ENCODE peak calls at places on chromosomes 5 and 9, in seven cellular contexts. P is right atrium auricular region; S is GM23248; O is ovary; L is dorsolateral prefrontal cortex; Q is CD4-positive, alpha-beta T cell; J is cardiac muscle cell. K is an unnamed sample.

GRCh38 chr5:53303105-53303504 is 177.3 kb upstream of the FST start:
- DNase-seq in P (no peak), S (peak), O (no peak), L (no peak), Q (no peak), J (peak), K (no peak)

GRCh38 chr9:95336281-95336680 is 18.8 kb upstream of the FANCC start:
- DNase-seq in P (no peak), S (peak), O (no peak), L (no peak), Q (no peak), J (peak), K (no peak)

GRCh38 chr5:113343343-113343742 is 91.4 kb downstream of the TSSK1B start:
- DNase-seq in P (no peak), S (peak), O (no peak), L (no peak), Q (no peak), J (peak), K (no peak)

GRCh38 chr9:138062196-138062595 is 184.6 kb downstream of the CACNA1B start:
- DNase-seq in P (no peak), S (no peak), O (no peak), L (no peak), Q (no peak), J (no peak), K (no peak)

GRCh38 chr9:77846957-77847574 is 184.5 kb downstream of the GNAQ start:
- DNase-seq in P (no peak), S (no peak), O (no peak), L (no peak), Q (no peak), J (peak), K (no peak)

GRCh38 chr9:5438301-5439162 is 807 bp upstream of the PLGRKT start:
- DNase-seq in P (no peak), S (peak), O (no peak), L (no peak), Q (no peak), J (peak), K (no peak)

GRCh38 chr5:134374234-134374633 is 2.9 kb downstream of the UBE2B start:
- DNase-seq in P (no peak), S (no peak), O (no peak), L (no peak), Q (no peak), J (no peak), K (no peak)

GRCh38 chr5:100643473-100643872 is 108.3 kb downstream of the FAM174A start:
- DNase-seq in P (no peak), S (peak), O (no peak), L (no peak), Q (no peak), J (peak), K (no peak)

GRCh38 chr5:124528838-124529237 is 217.6 kb downstream of the ZNF608 start:
- DNase-seq in P (no peak), S (peak), O (no peak), L (no peak), Q (no peak), J (peak), K (no peak)

GRCh38 chr9:99822096-99822595 is 461 bp downstream of the NR4A3 start:
- DNase-seq in P (no peak), S (peak), O (no peak), L (no peak), Q (no peak), J (no peak), K (no peak)

GRCh38 chr9:99040911-99041582 is 63.9 kb upstream of the TGFBR1 start:
- DNase-seq in P (no peak), S (peak), O (no peak), L (no peak), Q (no peak), J (peak), K (peak)

GRCh38 chr9:121122450-121123032 is 47.8 kb downstream of the CNTRL start:
- DNase-seq in P (no peak), S (peak), O (no peak), L (no peak), Q (no peak), J (no peak), K (peak)

GRCh38 chr5:38800515-38800914 is 45.3 kb upstream of the OSMR start:
- DNase-seq in P (no peak), S (no peak), O (no peak), L (no peak), Q (no peak), J (no peak), K (no peak)

GRCh38 chr9:128689293-128689770 is 310 bp downstream of the SET start:
- DNase-seq in P (no peak), S (no peak), O (peak), L (peak), Q (no peak), J (no peak), K (no peak)

DNA sequence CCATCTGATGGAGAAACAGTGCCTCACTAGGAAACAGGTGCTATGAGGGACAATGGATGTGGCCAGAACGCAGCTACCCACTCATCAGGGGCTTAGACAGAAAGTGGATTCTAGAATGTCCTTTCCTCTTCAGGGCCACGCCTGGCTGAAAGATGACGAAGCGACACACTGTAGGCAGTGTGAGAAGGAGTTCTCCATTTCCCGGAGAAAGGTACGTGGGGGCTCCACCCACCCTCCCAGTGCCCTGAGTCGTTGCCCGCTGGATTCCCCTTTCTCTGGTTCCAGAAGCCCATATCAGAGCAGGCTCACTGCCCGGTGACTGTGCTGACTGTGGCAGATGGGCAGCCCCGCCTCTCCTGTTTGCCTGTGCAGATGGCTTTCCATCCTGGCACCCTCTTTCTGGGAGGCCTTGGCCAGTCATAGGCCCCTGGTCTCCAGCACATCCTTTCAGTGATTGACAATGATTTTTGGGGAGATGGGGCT is 16.0 kb downstream of the HNRNPH1 start:
- DNase-seq in P (no peak), S (peak), O (no peak), L (peak), Q (no peak), J (no peak), K (peak)
- H3K27ac ChIP-seq in P (peak), S (peak), O (no peak), L (peak), Q (no peak), J (peak), K (peak)

GRCh38 chr9:37758747-37759146 is 5.1 kb downstream of the TRMT10B start:
- DNase-seq in P (no peak), S (no peak), O (no peak), L (no peak), Q (no peak), J (no peak), K (no peak)

GRCh38 chr9:37761511-37761910 is 7.9 kb downstream of the TRMT10B start:
- DNase-seq in P (no peak), S (peak), O (no peak), L (no peak), Q (no peak), J (peak), K (no peak)

GRCh38 chr9:37760416-37761165 is 7.0 kb downstream of the TRMT10B start:
- DNase-seq in P (no peak), S (peak), O (no peak), L (no peak), Q (no peak), J (peak), K (no peak)
- H3K27ac ChIP-seq in P (no peak), S (peak), O (no peak), L (no peak), Q (no peak), J (no peak), K (no peak)

DNA sequence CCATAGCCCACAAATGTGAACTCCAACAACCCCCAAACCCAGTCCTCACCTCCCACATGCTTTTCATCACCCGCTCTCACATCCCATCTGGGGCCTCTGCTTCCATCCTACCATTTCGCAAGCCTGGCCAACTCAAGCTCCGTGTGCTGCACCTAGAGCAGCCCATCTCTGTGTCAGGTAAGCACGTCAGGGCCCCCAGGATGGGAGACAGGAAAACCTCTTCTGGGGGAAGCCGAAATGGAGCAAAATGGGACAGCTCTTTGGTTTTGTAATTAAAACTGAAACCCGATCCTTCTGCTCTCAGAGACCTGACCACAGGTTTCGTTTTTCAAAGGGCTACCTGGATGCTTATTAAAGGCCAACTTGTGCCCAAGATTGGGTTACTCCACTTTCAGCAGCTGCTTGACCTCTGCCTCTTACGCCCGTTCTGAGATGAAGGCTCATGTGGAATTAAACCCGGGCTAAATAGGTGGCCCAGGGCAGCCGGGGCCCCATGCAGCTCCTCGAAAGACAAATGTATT is 287.7 kb downstream of the SLIT3 start:
- DNase-seq in P (no peak), S (no peak), O (no peak), L (no peak), Q (no peak), J (no peak), K (no peak)
- H3K27ac ChIP-seq in P (no peak), S (no peak), O (no peak), L (no peak), Q (no peak), J (peak), K (peak)

GRCh38 chr9:22415941-22416691 is 30.5 kb upstream of the DMRTA1 start:
- DNase-seq in P (no peak), S (no peak), O (no peak), L (no peak), Q (no peak), J (no peak), K (no peak)

GRCh38 chr9:22413884-22414283 is 32.7 kb upstream of the DMRTA1 start:
- DNase-seq in P (no peak), S (peak), O (no peak), L (no peak), Q (no peak), J (no peak), K (no peak)

DNA sequence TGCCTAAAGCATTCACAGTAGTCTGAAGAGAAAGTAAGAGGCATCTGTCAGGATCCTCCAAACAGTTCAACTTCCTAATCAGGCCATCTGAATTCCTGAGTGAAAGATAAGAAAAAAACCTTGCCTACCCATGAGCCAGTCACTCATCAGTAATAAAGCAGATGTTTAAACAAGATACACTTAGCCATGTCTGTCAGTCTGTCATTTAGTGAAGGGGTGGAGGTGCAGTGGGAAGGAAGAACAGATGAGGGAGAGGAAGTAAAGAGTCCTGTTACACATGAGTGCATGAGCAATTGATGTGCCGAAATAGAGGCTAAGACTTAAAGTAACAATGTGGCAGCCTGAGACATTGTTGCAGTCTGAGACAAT is 29.9 kb upstream of the DMRTA1 start:
- DNase-seq in P (no peak), S (peak), O (no peak), L (no peak), Q (no peak), J (no peak), K (no peak)
- H3K27ac ChIP-seq in P (no peak), S (no peak), O (no peak), L (no peak), Q (no peak), J (peak), K (no peak)

DNA sequence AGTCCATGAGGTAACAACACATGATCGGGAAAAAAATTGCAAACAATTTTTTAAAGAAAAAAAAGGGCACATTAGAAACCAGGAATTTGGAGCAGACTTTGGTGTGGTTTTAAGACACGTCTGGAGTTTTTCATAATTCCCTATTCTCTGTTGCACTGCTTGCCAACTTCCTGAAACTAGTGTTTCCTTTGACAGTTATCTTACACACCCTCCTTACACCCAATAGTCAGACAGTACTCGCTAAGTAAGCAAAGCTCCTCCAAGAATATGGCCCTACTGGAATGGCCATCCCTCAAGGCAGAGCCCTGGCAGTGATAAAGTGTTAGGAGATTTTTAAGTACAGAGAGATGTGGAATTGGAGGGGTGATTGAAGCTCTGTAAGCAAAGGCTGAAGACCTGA is 84.3 kb downstream of the SNX18 start:
- DNase-seq in P (no peak), S (no peak), O (no peak), L (no peak), Q (no peak), J (peak), K (no peak)
- H3K27ac ChIP-seq in P (no peak), S (no peak), O (no peak), L (no peak), Q (no peak), J (no peak), K (no peak)

K was measured in caudate nucleus.